ENCODE peak calls at places on chromosomes 16 and 17, in four cellular contexts. One of them, this sample, is unnamed.

GRCh38 chr16:3861808-3862451 is 18.6 kb downstream of the CREBBP start:
- DNase-seq in cardiac fibroblast: peak; percentile 28
- DNase-seq in CD4-positive, CD25-positive, alpha-beta regulatory T cell: no peak
- DNase-seq in fibroblast of mammary gland: peak; percentile 31
- DNase-seq in this sample: no peak

GRCh38 chr16:57226701-57227621 is 18.1 kb upstream of the ARL2BP start:
- DNase-seq in cardiac fibroblast: no peak
- DNase-seq in CD4-positive, CD25-positive, alpha-beta regulatory T cell: no peak
- DNase-seq in fibroblast of mammary gland: peak; percentile 41
- DNase-seq in this sample: no peak

GRCh38 chr17:2087597-2088211 is 32.8 kb downstream of the HIC1 start:
- DNase-seq in cardiac fibroblast: peak; percentile 57
- DNase-seq in CD4-positive, CD25-positive, alpha-beta regulatory T cell: no peak
- DNase-seq in fibroblast of mammary gland: peak; percentile 64
- DNase-seq in this sample: peak; percentile 83

GRCh38 chr17:71251276-71251675 is 869.5 kb upstream of the SOX9 start:
- DNase-seq in cardiac fibroblast: no peak
- DNase-seq in CD4-positive, CD25-positive, alpha-beta regulatory T cell: no peak
- DNase-seq in fibroblast of mammary gland: peak; percentile 31
- DNase-seq in this sample: no peak

GRCh38 chr17:51461578-51462004 is 201.2 kb downstream of the UTP18 start:
- DNase-seq in cardiac fibroblast: peak; percentile 60
- DNase-seq in CD4-positive, CD25-positive, alpha-beta regulatory T cell: peak; percentile 10
- DNase-seq in fibroblast of mammary gland: peak; percentile 54
- DNase-seq in this sample: peak; percentile 70

GRCh38 chr17:49635121-49635520 is 42.8 kb downstream of the SPOP start:
- DNase-seq in cardiac fibroblast: no peak
- DNase-seq in CD4-positive, CD25-positive, alpha-beta regulatory T cell: no peak
- DNase-seq in fibroblast of mammary gland: no peak
- DNase-seq in this sample: no peak

GRCh38 chr16:79402356-79402755 is 198.2 kb downstream of the MAF start:
- DNase-seq in cardiac fibroblast: no peak
- DNase-seq in CD4-positive, CD25-positive, alpha-beta regulatory T cell: no peak
- DNase-seq in fibroblast of mammary gland: no peak
- DNase-seq in this sample: no peak

GRCh38 chr16:7967986-7968509 is 622.3 kb downstream of the TMEM114 start:
- DNase-seq in cardiac fibroblast: no peak
- DNase-seq in CD4-positive, CD25-positive, alpha-beta regulatory T cell: no peak
- DNase-seq in fibroblast of mammary gland: no peak
- DNase-seq in this sample: no peak

GRCh38 chr17:28500712-28501379 is 5.3 kb upstream of the FOXN1 start:
- DNase-seq in cardiac fibroblast: no peak
- DNase-seq in CD4-positive, CD25-positive, alpha-beta regulatory T cell: no peak
- DNase-seq in fibroblast of mammary gland: no peak
- DNase-seq in this sample: no peak

GRCh38 chr17:13568746-13569739 is 32.7 kb downstream of the HS3ST3A1 start:
- DNase-seq in cardiac fibroblast: peak; percentile 58
- DNase-seq in CD4-positive, CD25-positive, alpha-beta regulatory T cell: no peak
- DNase-seq in fibroblast of mammary gland: no peak
- DNase-seq in this sample: no peak

GRCh38 chr17:13031718-13032350 is 14.0 kb upstream of the ELAC2 start:
- DNase-seq in cardiac fibroblast: peak; percentile 74
- DNase-seq in CD4-positive, CD25-positive, alpha-beta regulatory T cell: peak; percentile 38
- DNase-seq in fibroblast of mammary gland: peak; percentile 59
- DNase-seq in this sample: peak; percentile 54

GRCh38 chr16:73019456-73020362 is 28.2 kb downstream of the ZFHX3 start:
- DNase-seq in cardiac fibroblast: peak; percentile 85
- DNase-seq in CD4-positive, CD25-positive, alpha-beta regulatory T cell: no peak
- DNase-seq in fibroblast of mammary gland: peak; percentile 91
- DNase-seq in this sample: no peak

GRCh38 chr17:73883175-73883574 is 238.9 kb upstream of the SDK2 start:
- DNase-seq in cardiac fibroblast: no peak
- DNase-seq in CD4-positive, CD25-positive, alpha-beta regulatory T cell: no peak
- DNase-seq in fibroblast of mammary gland: no peak
- DNase-seq in this sample: no peak

GRCh38 chr16:10922328-10923145 is 19.7 kb downstream of the DEXI start:
- DNase-seq in cardiac fibroblast: peak; percentile 54
- DNase-seq in CD4-positive, CD25-positive, alpha-beta regulatory T cell: no peak
- DNase-seq in fibroblast of mammary gland: peak; percentile 77
- DNase-seq in this sample: no peak

GRCh38 chr16:10923146-10923649 is 19.1 kb downstream of the DEXI start:
- DNase-seq in cardiac fibroblast: no peak
- DNase-seq in CD4-positive, CD25-positive, alpha-beta regulatory T cell: no peak
- DNase-seq in fibroblast of mammary gland: no peak
- DNase-seq in this sample: no peak

GRCh38 chr16:10920726-10921427 is 21.4 kb downstream of the DEXI start:
- DNase-seq in cardiac fibroblast: no peak
- DNase-seq in CD4-positive, CD25-positive, alpha-beta regulatory T cell: no peak
- DNase-seq in fibroblast of mammary gland: no peak
- DNase-seq in this sample: no peak

GRCh38 chr16:10923650-10924214 is 18.5 kb downstream of the DEXI start:
- DNase-seq in cardiac fibroblast: no peak
- DNase-seq in CD4-positive, CD25-positive, alpha-beta regulatory T cell: no peak
- DNase-seq in fibroblast of mammary gland: no peak
- DNase-seq in this sample: no peak

GRCh38 chr16:10921536-10922327 is 20.5 kb downstream of the DEXI start:
- DNase-seq in cardiac fibroblast: peak; percentile 32
- DNase-seq in CD4-positive, CD25-positive, alpha-beta regulatory T cell: no peak
- DNase-seq in fibroblast of mammary gland: peak; percentile 33
- DNase-seq in this sample: no peak
- H3K4me3 ChIP-seq in cardiac fibroblast: no peak overlapping the region
- H3K4me3 ChIP-seq in CD4-positive, CD25-positive, alpha-beta regulatory T cell: no peak overlapping the region
- H3K4me3 ChIP-seq in fibroblast of mammary gland: no peak overlapping the region
- H3K4me3 ChIP-seq in this sample: no peak overlapping the region

DNA sequence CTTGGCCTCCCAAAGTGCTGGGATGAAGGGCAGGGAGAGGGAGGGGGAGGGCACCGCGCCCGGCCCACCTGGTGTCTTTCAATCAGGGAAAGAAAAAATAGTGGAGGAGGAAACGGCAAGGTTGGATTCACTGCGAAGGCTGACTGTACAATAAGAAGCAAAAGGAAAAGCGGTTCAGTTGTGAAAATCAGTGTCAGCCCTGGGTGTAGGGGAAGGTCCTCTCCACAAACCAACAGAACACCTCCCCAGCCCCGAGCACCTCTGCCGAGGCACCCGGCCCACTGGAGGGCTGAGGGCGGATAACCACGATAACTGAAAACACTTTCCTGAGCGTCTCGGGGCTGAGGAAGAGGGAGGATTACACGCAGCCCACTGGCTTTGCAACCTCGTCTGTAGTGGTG is 1.4 kb upstream of the SPG7 start:
- DNase-seq in cardiac fibroblast: no peak
- DNase-seq in CD4-positive, CD25-positive, alpha-beta regulatory T cell: peak; percentile 22
- DNase-seq in fibroblast of mammary gland: no peak
- DNase-seq in this sample: no peak
- H3K4me3 ChIP-seq in cardiac fibroblast: peak overlapping the region; percentile 73
- H3K4me3 ChIP-seq in CD4-positive, CD25-positive, alpha-beta regulatory T cell: peak overlapping the region; percentile 69
- H3K4me3 ChIP-seq in fibroblast of mammary gland: peak overlapping the region; percentile 72
- H3K4me3 ChIP-seq in this sample: peak overlapping the region; percentile 90

GRCh38 chr17:74971069-74971841 is 1.3 kb downstream of the HID1 start:
- DNase-seq in cardiac fibroblast: no peak
- DNase-seq in CD4-positive, CD25-positive, alpha-beta regulatory T cell: no peak
- DNase-seq in fibroblast of mammary gland: no peak
- DNase-seq in this sample: no peak

GRCh38 chr17:74972973-74973328 is 392 bp upstream of the HID1 start:
- DNase-seq in cardiac fibroblast: no peak
- DNase-seq in CD4-positive, CD25-positive, alpha-beta regulatory T cell: no peak
- DNase-seq in fibroblast of mammary gland: no peak
- DNase-seq in this sample: no peak

GRCh38 chr17:74972107-74972972 is at the start of gene HID1:
- DNase-seq in cardiac fibroblast: no peak
- DNase-seq in CD4-positive, CD25-positive, alpha-beta regulatory T cell: peak; percentile 72
- DNase-seq in fibroblast of mammary gland: no peak
- DNase-seq in this sample: peak; percentile 56

GRCh38 chr17:74970395-74970794 is 2.2 kb downstream of the HID1 start:
- DNase-seq in cardiac fibroblast: no peak
- DNase-seq in CD4-positive, CD25-positive, alpha-beta regulatory T cell: no peak
- DNase-seq in fibroblast of mammary gland: no peak
- DNase-seq in this sample: no peak

GRCh38 chr17:74971842-74972106 is 785 bp downstream of the HID1 start:
- DNase-seq in cardiac fibroblast: no peak
- DNase-seq in CD4-positive, CD25-positive, alpha-beta regulatory T cell: no peak
- DNase-seq in fibroblast of mammary gland: no peak
- DNase-seq in this sample: no peak
- H3K4me3 ChIP-seq in cardiac fibroblast: no peak overlapping the region
- H3K4me3 ChIP-seq in CD4-positive, CD25-positive, alpha-beta regulatory T cell: no peak overlapping the region
- H3K4me3 ChIP-seq in fibroblast of mammary gland: no peak overlapping the region
- H3K4me3 ChIP-seq in this sample: no peak overlapping the region

DNA sequence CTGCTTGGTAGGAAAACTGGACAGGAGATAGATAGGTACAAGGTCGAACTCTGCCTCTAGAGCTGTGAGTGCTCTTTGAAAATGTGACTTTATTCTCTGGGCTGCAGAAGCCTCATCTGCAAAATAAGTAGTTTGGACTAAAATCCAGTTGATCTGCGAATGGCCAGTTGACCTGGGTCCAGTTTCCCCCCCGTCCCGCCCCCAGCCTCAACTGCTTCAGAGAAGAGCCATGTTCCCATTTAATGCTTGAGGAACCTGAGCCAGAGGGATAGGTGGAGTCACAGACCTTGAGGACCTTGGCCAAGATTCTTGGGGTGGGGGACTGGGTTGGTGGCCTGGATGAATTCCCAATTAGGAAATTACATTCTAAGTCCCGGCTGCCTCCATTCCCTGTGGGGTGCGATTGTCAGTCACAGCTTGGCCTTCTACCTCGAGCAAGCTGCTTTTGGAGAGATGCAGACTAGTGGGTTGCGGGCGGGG is 14.1 kb downstream of the TBX2 start:
- DNase-seq in cardiac fibroblast: no peak
- DNase-seq in CD4-positive, CD25-positive, alpha-beta regulatory T cell: no peak
- DNase-seq in fibroblast of mammary gland: no peak
- DNase-seq in this sample: no peak
- H3K4me3 ChIP-seq in cardiac fibroblast: no peak overlapping the region
- H3K4me3 ChIP-seq in CD4-positive, CD25-positive, alpha-beta regulatory T cell: no peak overlapping the region
- H3K4me3 ChIP-seq in fibroblast of mammary gland: peak overlapping the region; percentile 56
- H3K4me3 ChIP-seq in this sample: no peak overlapping the region

DNA sequence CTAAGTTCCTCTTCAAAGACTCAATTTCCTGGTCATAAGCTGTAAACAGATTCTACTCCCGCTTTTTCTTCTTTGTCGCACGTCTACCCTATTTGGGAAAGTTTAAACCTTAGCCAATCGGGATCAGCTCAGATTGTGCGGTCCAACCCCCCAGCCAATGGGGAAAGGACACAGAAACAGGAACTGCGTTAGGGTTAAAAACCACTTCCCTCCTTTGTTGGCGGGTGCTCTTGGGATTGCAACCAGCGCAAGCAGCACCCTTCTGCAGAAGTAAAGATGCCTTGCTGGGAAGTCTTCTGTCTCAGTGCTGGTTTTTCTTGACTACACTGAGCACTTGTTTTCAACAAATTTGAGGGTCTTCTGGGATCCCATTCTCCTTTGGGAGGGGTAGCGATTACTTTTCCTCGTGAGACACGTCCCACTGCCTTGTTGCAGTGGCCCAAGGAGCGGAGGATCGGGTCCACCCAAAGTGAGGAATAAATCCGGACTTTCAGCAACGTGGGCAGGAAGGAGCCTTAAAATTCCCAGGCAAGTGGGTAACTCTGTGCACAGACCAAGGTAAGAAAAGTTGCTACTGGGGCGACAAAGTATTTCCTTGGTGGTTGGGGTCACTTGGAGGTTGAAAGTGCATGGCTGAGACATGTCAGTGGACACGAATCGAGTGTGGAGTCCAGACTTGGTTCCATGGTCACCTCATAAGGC is 1.0 kb upstream of the YPEL3 start:
- DNase-seq in cardiac fibroblast: no peak
- DNase-seq in CD4-positive, CD25-positive, alpha-beta regulatory T cell: no peak
- DNase-seq in fibroblast of mammary gland: no peak
- DNase-seq in this sample: no peak
- H3K4me3 ChIP-seq in cardiac fibroblast: no peak overlapping the region
- H3K4me3 ChIP-seq in CD4-positive, CD25-positive, alpha-beta regulatory T cell: no peak overlapping the region
- H3K4me3 ChIP-seq in fibroblast of mammary gland: no peak overlapping the region
- H3K4me3 ChIP-seq in this sample: no peak overlapping the region

GRCh38 chr16:47866431-47866830 is 289.4 kb downstream of the ABCC12 start:
- DNase-seq in cardiac fibroblast: no peak
- DNase-seq in CD4-positive, CD25-positive, alpha-beta regulatory T cell: no peak
- DNase-seq in fibroblast of mammary gland: no peak
- DNase-seq in this sample: no peak
- H3K4me3 ChIP-seq in cardiac fibroblast: no peak overlapping the region
- H3K4me3 ChIP-seq in CD4-positive, CD25-positive, alpha-beta regulatory T cell: no peak overlapping the region
- H3K4me3 ChIP-seq in fibroblast of mammary gland: no peak overlapping the region
- H3K4me3 ChIP-seq in this sample: no peak overlapping the region

GRCh38 chr16:19886061-19886792 is 1.6 kb upstream of the GPRC5B start:
- DNase-seq in cardiac fibroblast: peak; percentile 83
- DNase-seq in CD4-positive, CD25-positive, alpha-beta regulatory T cell: peak; percentile 75
- DNase-seq in fibroblast of mammary gland: peak; percentile 80
- DNase-seq in this sample: peak; percentile 88

GRCh38 chr16:19884021-19884485 is 595 bp downstream of the GPRC5B start:
- DNase-seq in cardiac fibroblast: no peak
- DNase-seq in CD4-positive, CD25-positive, alpha-beta regulatory T cell: no peak
- DNase-seq in fibroblast of mammary gland: no peak
- DNase-seq in this sample: no peak

GRCh38 chr16:19884611-19885455 is at the start of gene GPRC5B:
- DNase-seq in cardiac fibroblast: peak; percentile 66
- DNase-seq in CD4-positive, CD25-positive, alpha-beta regulatory T cell: peak; percentile 38
- DNase-seq in fibroblast of mammary gland: no peak
- DNase-seq in this sample: no peak

GRCh38 chr16:19883296-19883951 is 1.2 kb downstream of the GPRC5B start:
- DNase-seq in cardiac fibroblast: peak; percentile 64
- DNase-seq in CD4-positive, CD25-positive, alpha-beta regulatory T cell: peak; percentile 19
- DNase-seq in fibroblast of mammary gland: no peak
- DNase-seq in this sample: no peak

DNA sequence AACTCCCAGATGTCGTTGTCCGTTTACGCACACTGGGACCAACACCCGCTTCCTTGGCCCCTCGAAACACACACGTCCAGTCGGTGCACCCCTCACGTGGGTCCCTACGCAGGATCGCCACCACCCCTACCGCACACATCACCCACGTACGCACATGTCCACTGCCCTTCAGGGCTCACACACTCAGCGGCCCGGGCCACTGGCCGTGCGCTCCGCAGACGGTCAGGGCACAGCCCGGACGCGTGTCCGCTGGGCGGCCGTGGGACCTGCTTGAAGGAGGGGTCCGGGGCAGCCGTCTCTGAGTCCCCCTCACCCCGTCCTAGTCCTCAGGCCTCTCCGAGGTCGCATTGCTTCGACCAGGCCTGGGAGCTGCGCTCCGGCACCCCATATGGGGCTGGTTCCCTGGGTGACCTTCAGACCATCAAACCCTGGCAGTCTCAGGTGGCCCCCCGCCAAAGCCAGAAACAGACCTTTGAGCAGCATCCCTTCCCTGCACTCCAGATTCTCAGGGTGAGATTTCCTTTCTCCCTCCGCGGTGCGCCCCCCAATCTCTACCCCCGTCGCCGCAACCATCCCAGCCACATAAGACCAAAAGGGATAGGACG is 910 bp upstream of the GPRC5B start:
- DNase-seq in cardiac fibroblast: peak; percentile 19
- DNase-seq in CD4-positive, CD25-positive, alpha-beta regulatory T cell: no peak
- DNase-seq in fibroblast of mammary gland: no peak
- DNase-seq in this sample: no peak
- H3K4me3 ChIP-seq in cardiac fibroblast: peak overlapping the region; percentile 88
- H3K4me3 ChIP-seq in CD4-positive, CD25-positive, alpha-beta regulatory T cell: peak overlapping the region; percentile 18
- H3K4me3 ChIP-seq in fibroblast of mammary gland: peak overlapping the region; percentile 53
- H3K4me3 ChIP-seq in this sample: no peak overlapping the region

GRCh38 chr16:49528035-49528434 is 154.4 kb downstream of the C16orf78 start:
- DNase-seq in cardiac fibroblast: peak; percentile 37
- DNase-seq in CD4-positive, CD25-positive, alpha-beta regulatory T cell: no peak
- DNase-seq in fibroblast of mammary gland: peak; percentile 18
- DNase-seq in this sample: no peak
- H3K4me3 ChIP-seq in cardiac fibroblast: peak overlapping the region; percentile 21
- H3K4me3 ChIP-seq in CD4-positive, CD25-positive, alpha-beta regulatory T cell: no peak overlapping the region
- H3K4me3 ChIP-seq in fibroblast of mammary gland: no peak overlapping the region
- H3K4me3 ChIP-seq in this sample: no peak overlapping the region

This sample was measured in Jurkat, Clone E6-1.